ENCODE peak calls at places on chromosomes 11 and 22, in nine cellular contexts. P, V, I, F, W, H, O, D and A are unnamed samples.

GRCh38 chr22:50439314-50440250 is 35.3 kb downstream of the SBF1 start:
- DNase-seq in P (no peak), V (no peak), I (no peak), F (no peak), W (no peak), H (no peak), O (no peak), D (peak; percentile 61), A (no peak)

GRCh38 chr11:28566643-28567042 is 458.5 kb downstream of the METTL15 start:
- DNase-seq in P (no peak), V (peak; percentile 99), I (no peak), F (no peak), W (no peak), H (peak; percentile 90), O (peak; percentile 96), D (peak; percentile 80), A (peak; percentile 6)

GRCh38 chr22:35071784-35072183 is 5.8 kb downstream of the ISX start:
- DNase-seq in P (no peak), V (no peak), I (no peak), F (no peak), W (no peak), H (no peak), O (no peak), D (no peak), A (no peak)

GRCh38 chr22:36764060-36764459 is 11.9 kb downstream of the IFT27 start:
- DNase-seq in P (no peak), V (no peak), I (no peak), F (no peak), W (peak; percentile 51), H (peak; percentile 33), O (no peak), D (no peak), A (no peak)

GRCh38 chr22:50012201-50013181 is at the start of gene IL17REL:
- DNase-seq in P (no peak), V (peak; percentile 40), I (no peak), F (no peak), W (peak; percentile 57), H (no peak), O (peak; percentile 22), D (peak; percentile 55), A (no peak)

GRCh38 chr11:35115688-35116030 is 23.3 kb upstream of the CD44 start:
- DNase-seq in P (no peak), V (no peak), I (no peak), F (no peak), W (no peak), H (no peak), O (no peak), D (no peak), A (no peak)

GRCh38 chr22:44992166-44992565 is 17.6 kb downstream of the PHF21B start:
- DNase-seq in P (no peak), V (no peak), I (no peak), F (no peak), W (no peak), H (no peak), O (no peak), D (no peak), A (no peak)

GRCh38 chr11:116229581-116229980 is 543.2 kb downstream of the BUD13 start:
- DNase-seq in P (peak; percentile 47), V (no peak), I (no peak), F (no peak), W (no peak), H (no peak), O (no peak), D (no peak), A (no peak)

GRCh38 chr11:28919194-28919593 is 811.0 kb downstream of the METTL15 start:
- DNase-seq in P (no peak), V (peak; percentile 9), I (no peak), F (no peak), W (no peak), H (no peak), O (no peak), D (no peak), A (no peak)